ENCODE peak calls at places on chromosomes 5 and 9, in five cellular contexts. R, V, I, W and Q are unnamed samples.

GRCh38 chr5:130549884-130550552 is 615.0 kb downstream of the HINT1 start:
- DNase-seq in R (no peak), V (no peak), I (peak; percentile 86), W (no peak), Q (no peak)

GRCh38 chr9:33418090-33418489 is 15.7 kb upstream of the AQP7 start:
- DNase-seq in R (no peak), V (no peak), I (no peak), W (no peak), Q (no peak)

GRCh38 chr5:134490255-134490924 is 35.1 kb upstream of the JADE2 start:
- DNase-seq in R (no peak), V (no peak), I (no peak), W (no peak), Q (no peak)

GRCh38 chr9:134525070-134525815 is 116.4 kb upstream of the COL5A1 start:
- DNase-seq in R (no peak), V (no peak), I (no peak), W (no peak), Q (no peak)

GRCh38 chr5:167352801-167353200 is 938.6 kb upstream of the WWC1 start:
- DNase-seq in R (no peak), V (no peak), I (no peak), W (no peak), Q (no peak)

GRCh38 chr9:882416-882931 is 41.0 kb downstream of the DMRT1 start:
- DNase-seq in R (peak; percentile 25), V (no peak), I (no peak), W (no peak), Q (no peak)

GRCh38 chr5:151243127-151243526 is 9.9 kb upstream of the GM2A start:
- DNase-seq in R (no peak), V (no peak), I (no peak), W (no peak), Q (no peak)

GRCh38 chr5:65185468-65185867 is 296.3 kb downstream of the ADAMTS6 start:
- DNase-seq in R (no peak), V (no peak), I (peak; percentile 65), W (no peak), Q (peak; percentile 47)

GRCh38 chr5:179167871-179168451 is 107.8 kb downstream of the ZNF354C start:
- DNase-seq in R (no peak), V (no peak), I (no peak), W (no peak), Q (no peak)

GRCh38 chr9:87865626-87866025 is 17.1 kb upstream of the SPATA31E1 start:
- DNase-seq in R (no peak), V (no peak), I (no peak), W (no peak), Q (no peak)

GRCh38 chr5:148799737-148800527 is 26.5 kb upstream of the ADRB2 start:
- DNase-seq in R (no peak), V (no peak), I (peak; percentile 26), W (no peak), Q (peak; percentile 20)

GRCh38 chr5:177507596-177508216 is 1.9 kb downstream of the DOK3 start:
- DNase-seq in R (peak; percentile 35), V (no peak), I (no peak), W (no peak), Q (no peak)

GRCh38 chr9:13707635-13708410 is 428.3 kb upstream of the MPDZ start:
- DNase-seq in R (no peak), V (no peak), I (peak; percentile 87), W (no peak), Q (no peak)

GRCh38 chr5:156367602-156368001 is 40.6 kb downstream of the SGCD start:
- DNase-seq in R (no peak), V (no peak), I (peak; percentile 90), W (no peak), Q (peak; percentile 69)

GRCh38 chr9:133154097-133154989 is 9.4 kb downstream of the GBGT1 start:
- DNase-seq in R (no peak), V (no peak), I (no peak), W (no peak), Q (no peak)

GRCh38 chr9:136741885-136742568 is 713 bp downstream of the LCN10 start:
- DNase-seq in R (peak; percentile 41), V (no peak), I (no peak), W (peak; percentile 90), Q (no peak)

GRCh38 chr9:112119225-112120045 is 55.7 kb downstream of the SUSD1 start:
- DNase-seq in R (no peak), V (peak; percentile 19), I (peak; percentile 94), W (no peak), Q (no peak)

GRCh38 chr5:98977723-98978122 is 48.9 kb upstream of the CHD1 start:
- DNase-seq in R (no peak), V (no peak), I (no peak), W (no peak), Q (no peak)

GRCh38 chr9:109063765-109064164 is 50.5 kb upstream of the CTNNAL1 start:
- DNase-seq in R (no peak), V (no peak), I (no peak), W (no peak), Q (peak; percentile 18)

GRCh38 chr5:43396762-43397304 is 15.4 kb downstream of the CCL28 start:
- DNase-seq in R (peak; percentile 84), V (no peak), I (peak; percentile 2), W (peak; percentile 80), Q (no peak)

GRCh38 chr9:37963936-37964739 is 60.2 kb upstream of the SLC25A51 start:
- DNase-seq in R (no peak), V (no peak), I (peak; percentile 99), W (no peak), Q (peak; percentile 77)

GRCh38 chr9:23850242-23851023 is 24.4 kb upstream of the ELAVL2 start:
- DNase-seq in R (no peak), V (no peak), I (no peak), W (peak; percentile 24), Q (no peak)

GRCh38 chr9:97578846-97579245 is 54.3 kb downstream of the TSTD2 start:
- DNase-seq in R (no peak), V (no peak), I (no peak), W (no peak), Q (no peak)

GRCh38 chr9:129694265-129694664 is 28.8 kb downstream of the PRRX2 start:
- DNase-seq in R (no peak), V (no peak), I (no peak), W (no peak), Q (no peak)

GRCh38 chr5:82620957-82621600 is 342.9 kb upstream of the RPS23 start:
- DNase-seq in R (no peak), V (no peak), I (peak; percentile 88), W (no peak), Q (no peak)

GRCh38 chr9:95477441-95477840 is 39.3 kb downstream of the PTCH1 start:
- DNase-seq in R (no peak), V (no peak), I (no peak), W (no peak), Q (no peak)

GRCh38 chr5:74382864-74383618 is 257.5 kb downstream of the ENC1 start:
- DNase-seq in R (no peak), V (peak; percentile 42), I (peak; percentile 71), W (no peak), Q (peak; percentile 69)

GRCh38 chr5:157961828-157962390 is 103.0 kb upstream of the CLINT1 start:
- DNase-seq in R (no peak), V (no peak), I (no peak), W (no peak), Q (no peak)

DNA sequence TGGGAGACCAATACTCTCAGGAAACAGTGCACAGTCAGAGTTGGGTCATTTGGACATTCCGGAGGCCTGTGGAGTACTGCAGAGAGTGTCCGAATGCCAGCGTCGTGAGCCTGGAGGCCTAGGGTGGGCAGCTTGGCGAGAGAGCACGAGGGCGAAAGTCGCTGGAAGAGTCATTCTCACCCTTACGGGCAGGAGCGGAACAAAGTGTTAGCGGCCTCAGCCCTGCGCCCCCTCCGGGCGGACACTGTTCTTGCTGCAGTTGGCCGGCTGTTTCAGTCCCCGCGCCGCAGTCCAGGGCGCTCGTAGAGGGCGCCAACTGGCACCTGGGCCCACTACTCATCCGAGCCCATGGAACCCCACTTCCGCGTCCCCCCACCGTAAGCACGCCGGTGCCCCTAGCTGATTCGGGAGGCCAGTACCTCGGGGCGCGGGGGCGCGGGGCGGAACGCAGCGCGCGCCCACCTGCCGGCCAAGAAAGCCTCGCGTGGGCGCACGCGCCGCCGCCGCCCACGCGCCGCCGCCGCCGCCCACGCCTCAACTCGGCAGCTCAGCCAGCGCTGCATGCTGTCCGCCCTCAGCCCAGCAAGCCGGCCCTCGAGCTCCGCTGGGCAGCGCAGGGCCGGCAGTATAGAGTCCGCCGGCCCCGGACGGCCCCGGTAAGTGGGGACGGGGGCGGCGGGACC is 99.7 kb upstream of the CCL21 start:
- DNase-seq in R (no peak), V (no peak), I (no peak), W (peak; percentile 25), Q (no peak)
- TF ChIP-seq CTCF in R (no peak), V (peak; percentile 11), I (no peak), W (no peak), Q (peak; percentile 24)

GRCh38 chr5:37757980-37758582 is 81.8 kb downstream of the GDNF start:
- DNase-seq in R (no peak), V (no peak), I (no peak), W (no peak), Q (no peak)
- TF ChIP-seq CTCF in R (no peak), V (no peak), I (no peak), W (no peak), Q (peak; percentile 54)

DNA sequence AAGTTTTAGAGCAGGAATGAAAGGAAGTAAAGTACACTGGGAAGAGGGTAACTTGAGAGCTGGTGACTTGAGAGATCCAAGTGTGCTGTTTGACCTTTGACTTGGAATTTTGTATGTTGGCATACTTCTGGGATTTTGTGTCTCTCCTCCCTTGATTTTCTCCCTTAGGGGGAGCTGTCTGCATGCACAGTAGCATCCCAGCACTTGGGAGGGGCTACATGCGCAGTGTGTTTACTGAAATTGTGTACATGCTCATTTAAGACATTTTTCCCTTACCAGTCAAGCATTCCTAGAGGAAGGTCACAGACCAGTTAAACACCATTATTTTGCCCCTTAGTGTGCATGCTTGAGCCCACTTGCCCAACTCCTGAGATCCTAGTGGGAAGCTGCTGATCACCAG is 120.1 kb downstream of the ZNF622 start:
- DNase-seq in R (no peak), V (no peak), I (no peak), W (no peak), Q (no peak)
- TF ChIP-seq CTCF in R (no peak), V (no peak), I (no peak), W (no peak), Q (peak; percentile 30)

DNA sequence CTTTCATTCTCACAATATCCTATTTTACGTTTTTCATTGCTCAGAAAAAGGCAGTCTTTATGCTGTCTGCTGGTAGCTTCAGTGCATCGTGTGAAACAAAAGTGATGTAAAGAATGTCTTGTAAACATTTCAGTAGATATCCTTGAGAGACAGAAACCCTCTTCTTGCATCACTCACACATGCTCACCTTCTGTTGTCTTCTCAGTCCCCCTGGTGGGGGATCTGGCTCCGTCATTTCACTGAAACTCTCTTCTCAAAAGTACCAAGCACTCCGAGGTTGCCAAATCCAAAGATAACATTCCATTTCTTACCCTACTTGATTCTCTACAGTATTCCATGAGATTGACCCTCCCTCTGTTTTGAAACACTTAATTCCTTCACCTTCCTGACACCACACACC is 46.1 kb upstream of the PCA3 start:
- DNase-seq in R (no peak), V (no peak), I (no peak), W (no peak), Q (no peak)
- TF ChIP-seq CTCF in R (no peak), V (no peak), I (no peak), W (peak; percentile 9), Q (peak; percentile 21)

GRCh38 chr9:21965401-21965951 is 28.7 kb downstream of the CDKN2A start:
- DNase-seq in R (peak; percentile 42), V (no peak), I (peak; percentile 65), W (peak; percentile 80), Q (peak; percentile 72)
- TF ChIP-seq CTCF in R (no peak), V (peak; percentile 64), I (peak; percentile 47), W (peak; percentile 46), Q (peak; percentile 75)